ENCODE peak calls at places on chromosomes 5 and 9, in nine cellular contexts. One of them, this sample, is unnamed.

GRCh38 chr5:109410389-109411174 is 808 bp upstream of the PJA2 start:
- DNase-seq in adrenal gland: peak; percentile 91
- DNase-seq in transverse colon: peak; percentile 87
- DNase-seq in heart left ventricle: peak; percentile 79
- DNase-seq in HCT116: peak; percentile 43
- DNase-seq in heart right ventricle: peak; percentile 72
- DNase-seq in Panc1: no peak
- DNase-seq in PC-9: peak; percentile 72
- DNase-seq in testis: peak; percentile 84
- DNase-seq in this sample: peak; percentile 76

GRCh38 chr5:36079200-36079761 is 12.6 kb upstream of the UGT3A2 start:
- DNase-seq in adrenal gland: peak; percentile 55
- DNase-seq in transverse colon: no peak
- DNase-seq in heart left ventricle: no peak
- DNase-seq in HCT116: peak; percentile 61
- DNase-seq in heart right ventricle: no peak
- DNase-seq in Panc1: peak; percentile 53
- DNase-seq in PC-9: peak; percentile 44
- DNase-seq in testis: peak; percentile 39
- DNase-seq in this sample: peak; percentile 63

GRCh38 chr9:16413509-16414016 is 456.9 kb downstream of the BNC2 start:
- DNase-seq in adrenal gland: peak; percentile 53
- DNase-seq in transverse colon: no peak
- DNase-seq in heart left ventricle: no peak
- DNase-seq in HCT116: no peak
- DNase-seq in heart right ventricle: no peak
- DNase-seq in Panc1: no peak
- DNase-seq in PC-9: no peak
- DNase-seq in testis: no peak
- DNase-seq in this sample: no peak

GRCh38 chr5:87413116-87413645 is 451 bp upstream of the CCNH start:
- DNase-seq in adrenal gland: no peak
- DNase-seq in transverse colon: no peak
- DNase-seq in heart left ventricle: no peak
- DNase-seq in HCT116: no peak
- DNase-seq in heart right ventricle: no peak
- DNase-seq in Panc1: no peak
- DNase-seq in PC-9: no peak
- DNase-seq in testis: no peak
- DNase-seq in this sample: no peak

GRCh38 chr5:8577792-8578191 is 708.8 kb downstream of the MTRR start:
- DNase-seq in adrenal gland: no peak
- DNase-seq in transverse colon: no peak
- DNase-seq in heart left ventricle: no peak
- DNase-seq in HCT116: no peak
- DNase-seq in heart right ventricle: no peak
- DNase-seq in Panc1: no peak
- DNase-seq in PC-9: no peak
- DNase-seq in testis: no peak
- DNase-seq in this sample: no peak

GRCh38 chr9:34884732-34885131 is 73.4 kb upstream of the PHF24 start:
- DNase-seq in adrenal gland: no peak
- DNase-seq in transverse colon: no peak
- DNase-seq in heart left ventricle: no peak
- DNase-seq in HCT116: no peak
- DNase-seq in heart right ventricle: no peak
- DNase-seq in Panc1: no peak
- DNase-seq in PC-9: no peak
- DNase-seq in testis: no peak
- DNase-seq in this sample: no peak

GRCh38 chr5:133385346-133385745 is 227.0 kb downstream of the FSTL4 start:
- DNase-seq in adrenal gland: no peak
- DNase-seq in transverse colon: no peak
- DNase-seq in heart left ventricle: no peak
- DNase-seq in HCT116: no peak
- DNase-seq in heart right ventricle: no peak
- DNase-seq in Panc1: no peak
- DNase-seq in PC-9: no peak
- DNase-seq in testis: no peak
- DNase-seq in this sample: no peak

GRCh38 chr5:1781726-1782384 is 17.8 kb downstream of the MRPL36 start:
- DNase-seq in adrenal gland: no peak
- DNase-seq in transverse colon: no peak
- DNase-seq in heart left ventricle: no peak
- DNase-seq in HCT116: no peak
- DNase-seq in heart right ventricle: no peak
- DNase-seq in Panc1: no peak
- DNase-seq in PC-9: no peak
- DNase-seq in testis: no peak
- DNase-seq in this sample: no peak

GRCh38 chr9:119873877-119874276 is 504.6 kb upstream of the BRINP1 start:
- DNase-seq in adrenal gland: no peak
- DNase-seq in transverse colon: no peak
- DNase-seq in heart left ventricle: no peak
- DNase-seq in HCT116: no peak
- DNase-seq in heart right ventricle: no peak
- DNase-seq in Panc1: no peak
- DNase-seq in PC-9: no peak
- DNase-seq in testis: no peak
- DNase-seq in this sample: no peak

GRCh38 chr5:17154211-17154996 is 63.0 kb upstream of the BASP1 start:
- DNase-seq in adrenal gland: no peak
- DNase-seq in transverse colon: no peak
- DNase-seq in heart left ventricle: no peak
- DNase-seq in HCT116: no peak
- DNase-seq in heart right ventricle: no peak
- DNase-seq in Panc1: peak; percentile 22
- DNase-seq in PC-9: peak; percentile 20
- DNase-seq in testis: no peak
- DNase-seq in this sample: no peak

GRCh38 chr5:150672237-150672883 is 11.3 kb downstream of the MYOZ3 start:
- DNase-seq in adrenal gland: peak; percentile 65
- DNase-seq in transverse colon: no peak
- DNase-seq in heart left ventricle: peak; percentile 68
- DNase-seq in HCT116: no peak
- DNase-seq in heart right ventricle: peak; percentile 61
- DNase-seq in Panc1: no peak
- DNase-seq in PC-9: peak; percentile 54
- DNase-seq in testis: peak; percentile 45
- DNase-seq in this sample: no peak

GRCh38 chr5:39253211-39253610 is 33.8 kb upstream of the FYB1 start:
- DNase-seq in adrenal gland: no peak
- DNase-seq in transverse colon: no peak
- DNase-seq in heart left ventricle: no peak
- DNase-seq in HCT116: no peak
- DNase-seq in heart right ventricle: no peak
- DNase-seq in Panc1: no peak
- DNase-seq in PC-9: no peak
- DNase-seq in testis: no peak
- DNase-seq in this sample: no peak

DNA sequence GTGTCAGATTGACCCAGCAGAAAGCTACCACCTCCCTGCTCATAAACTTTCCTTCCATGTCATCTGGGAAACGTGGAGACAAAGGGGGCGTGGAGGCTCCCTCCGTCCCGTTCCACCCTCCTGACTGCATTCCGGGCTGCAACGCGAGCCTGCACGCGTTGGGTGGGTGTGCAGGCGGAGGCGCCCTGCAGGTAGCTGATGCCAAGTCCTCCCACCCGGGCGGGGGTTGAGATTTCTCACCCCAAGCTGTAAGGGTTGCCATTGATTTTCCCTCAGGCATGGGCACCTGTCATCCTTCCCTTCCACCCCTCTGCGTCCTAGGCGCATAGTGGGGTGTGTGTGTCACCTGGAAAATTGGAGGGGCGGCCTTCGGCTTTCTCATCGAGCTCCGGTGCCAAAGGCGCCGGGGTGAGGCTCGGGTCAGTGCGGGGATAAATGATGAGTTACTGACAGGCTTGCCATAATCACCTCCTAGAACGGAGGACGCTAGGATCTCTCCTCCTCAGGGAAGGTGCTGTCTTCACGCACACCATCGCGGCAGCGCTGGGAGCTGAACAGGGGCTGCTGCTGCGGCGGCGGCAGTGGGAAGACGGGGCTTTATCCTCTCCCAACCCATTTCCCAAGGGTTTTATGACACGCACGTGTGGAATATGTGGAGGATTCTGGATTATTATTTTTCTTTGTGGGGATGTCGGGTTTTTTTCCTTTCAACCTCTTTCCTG is 934 bp downstream of the PLPPR1 start:
- DNase-seq in adrenal gland: no peak
- DNase-seq in transverse colon: no peak
- DNase-seq in heart left ventricle: no peak
- DNase-seq in HCT116: no peak
- DNase-seq in heart right ventricle: no peak
- DNase-seq in Panc1: no peak
- DNase-seq in PC-9: no peak
- DNase-seq in testis: no peak
- DNase-seq in this sample: peak; percentile 37
- H3K27me3 ChIP-seq in adrenal gland: peaks cover 5% of the 10 kb centered on the region
- H3K27me3 ChIP-seq in transverse colon: peaks cover 52% of the 10 kb centered on the region
- H3K27me3 ChIP-seq in heart left ventricle: peaks cover 44% of the 10 kb centered on the region
- H3K27me3 ChIP-seq in HCT116: no peaks in the 10 kb centered on the region
- H3K27me3 ChIP-seq in heart right ventricle: peaks cover 49% of the 10 kb centered on the region
- H3K27me3 ChIP-seq in Panc1: peaks cover 13% of the 10 kb centered on the region
- H3K27me3 ChIP-seq in PC-9: peaks cover 5% of the 10 kb centered on the region
- H3K27me3 ChIP-seq in testis: no peaks in the 10 kb centered on the region
- H3K27me3 ChIP-seq in this sample: peaks cover 15% of the 10 kb centered on the region

DNA sequence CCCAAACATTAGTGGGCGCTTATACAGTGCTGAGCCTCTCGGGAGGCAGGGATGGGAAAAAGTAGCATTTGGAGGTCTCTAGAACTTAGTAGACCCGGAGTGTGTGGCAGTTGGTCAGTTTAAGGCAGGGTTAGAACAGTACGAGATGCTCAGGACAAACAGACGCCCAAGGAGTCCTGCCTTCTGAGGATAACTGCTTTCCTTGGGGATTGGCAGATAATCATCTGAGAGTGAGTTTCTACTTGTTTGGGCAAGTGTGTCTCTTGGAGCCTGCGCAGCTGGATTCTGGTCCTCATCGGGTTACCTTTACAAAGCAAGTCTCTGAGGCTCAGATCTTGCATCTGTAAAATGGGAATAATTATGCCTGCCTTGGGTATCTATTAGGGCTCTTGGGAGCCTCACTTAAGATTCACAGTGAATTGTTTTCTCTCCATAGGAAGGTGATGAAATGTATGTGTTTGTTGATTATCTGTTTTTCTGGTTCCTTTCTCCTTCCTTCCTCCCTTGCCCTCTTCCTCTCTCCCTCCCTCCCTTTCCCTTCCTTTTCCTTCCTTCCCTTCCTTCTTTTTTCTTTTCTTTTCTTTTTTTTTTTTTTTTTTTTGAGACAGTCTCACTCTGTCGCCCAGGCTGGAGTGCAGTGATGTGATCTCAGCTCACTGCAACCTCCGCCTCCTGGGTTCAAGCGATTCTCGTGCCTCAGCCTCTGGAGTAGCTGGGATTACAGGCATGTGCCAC is 2.0 kb downstream of the PRRC2B start:
- DNase-seq in adrenal gland: no peak
- DNase-seq in transverse colon: no peak
- DNase-seq in heart left ventricle: no peak
- DNase-seq in HCT116: no peak
- DNase-seq in heart right ventricle: no peak
- DNase-seq in Panc1: no peak
- DNase-seq in PC-9: no peak
- DNase-seq in testis: no peak
- DNase-seq in this sample: no peak
- TF ChIP-seq CTCF in adrenal gland: no peak
- TF ChIP-seq CTCF in transverse colon: no peak
- TF ChIP-seq CTCF in heart left ventricle: no peak
- TF ChIP-seq CTCF in HCT116: no peak
- TF ChIP-seq CTCF in heart right ventricle: no peak
- TF ChIP-seq CTCF in Panc1: no peak
- TF ChIP-seq CTCF in PC-9: no peak
- TF ChIP-seq CTCF in testis: no peak
- TF ChIP-seq CTCF in this sample: no peak

GRCh38 chr5:174693697-174694400 is 30.5 kb upstream of the MSX2 start:
- DNase-seq in adrenal gland: no peak
- DNase-seq in transverse colon: peak; percentile 45
- DNase-seq in heart left ventricle: no peak
- DNase-seq in HCT116: no peak
- DNase-seq in heart right ventricle: no peak
- DNase-seq in Panc1: no peak
- DNase-seq in PC-9: no peak
- DNase-seq in testis: no peak
- DNase-seq in this sample: no peak
- H3K27me3 ChIP-seq in adrenal gland: peaks cover 33% of the 10 kb centered on the region
- H3K27me3 ChIP-seq in transverse colon: peaks cover 74% of the 10 kb centered on the region
- H3K27me3 ChIP-seq in heart left ventricle: peaks cover 77% of the 10 kb centered on the region
- H3K27me3 ChIP-seq in HCT116: no peaks in the 10 kb centered on the region
- H3K27me3 ChIP-seq in heart right ventricle: peaks cover 78% of the 10 kb centered on the region
- H3K27me3 ChIP-seq in Panc1: no peaks in the 10 kb centered on the region
- H3K27me3 ChIP-seq in PC-9: peaks cover 86% of the 10 kb centered on the region
- H3K27me3 ChIP-seq in testis: no peaks in the 10 kb centered on the region
- H3K27me3 ChIP-seq in this sample: peaks cover 87% of the 10 kb centered on the region

GRCh38 chr5:75952963-75953362 is 130.2 kb upstream of the SV2C start:
- DNase-seq in adrenal gland: no peak
- DNase-seq in transverse colon: no peak
- DNase-seq in heart left ventricle: no peak
- DNase-seq in HCT116: no peak
- DNase-seq in heart right ventricle: no peak
- DNase-seq in Panc1: no peak
- DNase-seq in PC-9: no peak
- DNase-seq in testis: no peak
- DNase-seq in this sample: no peak

GRCh38 chr5:75951716-75952115 is 131.5 kb upstream of the SV2C start:
- DNase-seq in adrenal gland: no peak
- DNase-seq in transverse colon: no peak
- DNase-seq in heart left ventricle: no peak
- DNase-seq in HCT116: no peak
- DNase-seq in heart right ventricle: no peak
- DNase-seq in Panc1: no peak
- DNase-seq in PC-9: no peak
- DNase-seq in testis: no peak
- DNase-seq in this sample: no peak

GRCh38 chr5:75952291-75952690 is 130.9 kb upstream of the SV2C start:
- DNase-seq in adrenal gland: no peak
- DNase-seq in transverse colon: no peak
- DNase-seq in heart left ventricle: no peak
- DNase-seq in HCT116: no peak
- DNase-seq in heart right ventricle: no peak
- DNase-seq in Panc1: no peak
- DNase-seq in PC-9: no peak
- DNase-seq in testis: no peak
- DNase-seq in this sample: no peak

GRCh38 chr5:75948441-75948840 is 134.7 kb upstream of the SV2C start:
- DNase-seq in adrenal gland: no peak
- DNase-seq in transverse colon: no peak
- DNase-seq in heart left ventricle: no peak
- DNase-seq in HCT116: no peak
- DNase-seq in heart right ventricle: no peak
- DNase-seq in Panc1: no peak
- DNase-seq in PC-9: no peak
- DNase-seq in testis: no peak
- DNase-seq in this sample: no peak

DNA sequence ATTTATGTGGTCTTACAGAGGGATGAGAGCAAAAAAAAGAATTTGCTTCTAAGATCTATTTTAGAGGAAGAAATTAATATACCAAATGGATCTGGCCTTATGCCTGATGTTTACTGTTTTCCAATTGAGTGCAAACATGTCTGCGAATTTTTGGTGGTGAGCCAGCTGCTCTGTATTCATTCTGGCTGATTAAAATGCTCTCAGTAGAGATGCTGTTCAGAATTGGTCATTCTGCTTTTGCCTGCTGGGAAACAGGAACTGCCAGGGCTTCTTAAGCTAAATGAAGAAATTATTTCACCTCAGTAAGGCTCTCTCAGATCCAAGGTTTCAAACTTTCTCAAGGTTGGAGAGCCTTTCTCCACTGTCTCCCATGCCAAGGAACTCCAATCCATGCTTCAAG is 132.0 kb upstream of the SV2C start:
- DNase-seq in adrenal gland: no peak
- DNase-seq in transverse colon: no peak
- DNase-seq in heart left ventricle: no peak
- DNase-seq in HCT116: no peak
- DNase-seq in heart right ventricle: no peak
- DNase-seq in Panc1: no peak
- DNase-seq in PC-9: no peak
- DNase-seq in testis: no peak
- DNase-seq in this sample: no peak
- TF ChIP-seq CTCF in adrenal gland: no peak
- TF ChIP-seq CTCF in transverse colon: no peak
- TF ChIP-seq CTCF in heart left ventricle: no peak
- TF ChIP-seq CTCF in HCT116: no peak
- TF ChIP-seq CTCF in heart right ventricle: no peak
- TF ChIP-seq CTCF in Panc1: no peak
- TF ChIP-seq CTCF in PC-9: no peak
- TF ChIP-seq CTCF in testis: no peak
- TF ChIP-seq CTCF in this sample: no peak